ENCODE peak calls at places on chromosomes 6 and 20, in five cellular contexts. J, G, W, Y and E are unnamed samples.

GRCh38 chr20:1734269-1734858 is 76.8 kb upstream of the SIRPG start:
- DNase-seq in J (peak; percentile 37), G (no peak), W (peak; percentile 25), Y (no peak), E (no peak)

GRCh38 chr6:98880486-98880885 is 46.1 kb downstream of the POU3F2 start:
- DNase-seq in J (no peak), G (no peak), W (no peak), Y (no peak), E (no peak)

GRCh38 chr6:166530211-166531045 is 56.0 kb downstream of the RAMACL start:
- DNase-seq in J (no peak), G (no peak), W (no peak), Y (no peak), E (no peak)

GRCh38 chr6:63923139-63923739 is 287.6 kb downstream of the PHF3 start:
- DNase-seq in J (peak; percentile 6), G (no peak), W (no peak), Y (no peak), E (no peak)

GRCh38 chr20:4480104-4480503 is 241.6 kb upstream of the PRND start:
- DNase-seq in J (no peak), G (no peak), W (no peak), Y (no peak), E (no peak)

GRCh38 chr6:27296106-27296783 is 15.8 kb downstream of the POM121L2 start:
- DNase-seq in J (no peak), G (no peak), W (no peak), Y (no peak), E (no peak)

GRCh38 chr6:34001706-34002645 is 143.9 kb downstream of the GRM4 start:
- DNase-seq in J (no peak), G (no peak), W (no peak), Y (peak; percentile 55), E (no peak)

GRCh38 chr6:111464184-111464583 is 18.8 kb downstream of the REV3L start:
- DNase-seq in J (no peak), G (no peak), W (no peak), Y (no peak), E (no peak)

GRCh38 chr20:47492284-47492683 is 9.4 kb upstream of the NCOA3 start:
- DNase-seq in J (no peak), G (no peak), W (no peak), Y (no peak), E (no peak)

GRCh38 chr6:89928604-89929003 is 34.3 kb downstream of the GJA10 start:
- DNase-seq in J (no peak), G (no peak), W (no peak), Y (no peak), E (no peak)

GRCh38 chr20:17530716-17531536 is at the start of gene BFSP1:
- DNase-seq in J (peak; percentile 22), G (no peak), W (peak; percentile 35), Y (peak; percentile 82), E (peak; percentile 10)

GRCh38 chr6:112863753-112864152 is 516.6 kb downstream of the RFPL4B start:
- DNase-seq in J (no peak), G (no peak), W (no peak), Y (no peak), E (no peak)

GRCh38 chr6:7341989-7342742 is 29.2 kb upstream of the SSR1 start:
- DNase-seq in J (no peak), G (no peak), W (no peak), Y (no peak), E (no peak)

GRCh38 chr20:53557157-53557556 is 36.5 kb downstream of the ZNF217 start:
- DNase-seq in J (no peak), G (no peak), W (no peak), Y (no peak), E (no peak)

GRCh38 chr20:61746147-61746646 is 319.5 kb downstream of the TAF4 start:
- DNase-seq in J (no peak), G (no peak), W (no peak), Y (peak; percentile 24), E (no peak)

GRCh38 chr20:16528078-16528477 is 45.2 kb downstream of the KIF16B start:
- DNase-seq in J (no peak), G (no peak), W (no peak), Y (no peak), E (no peak)

GRCh38 chr20:51221103-51221502 is 198.2 kb upstream of the KCNG1 start:
- DNase-seq in J (no peak), G (no peak), W (no peak), Y (no peak), E (no peak)

GRCh38 chr20:51219544-51219943 is 196.6 kb upstream of the KCNG1 start:
- DNase-seq in J (no peak), G (no peak), W (no peak), Y (no peak), E (no peak)

GRCh38 chr20:51217347-51218045 is 194.6 kb upstream of the KCNG1 start:
- DNase-seq in J (no peak), G (no peak), W (no peak), Y (no peak), E (no peak)

GRCh38 chr20:51221791-51222408 is 199.0 kb upstream of the KCNG1 start:
- DNase-seq in J (no peak), G (no peak), W (no peak), Y (no peak), E (no peak)

DNA sequence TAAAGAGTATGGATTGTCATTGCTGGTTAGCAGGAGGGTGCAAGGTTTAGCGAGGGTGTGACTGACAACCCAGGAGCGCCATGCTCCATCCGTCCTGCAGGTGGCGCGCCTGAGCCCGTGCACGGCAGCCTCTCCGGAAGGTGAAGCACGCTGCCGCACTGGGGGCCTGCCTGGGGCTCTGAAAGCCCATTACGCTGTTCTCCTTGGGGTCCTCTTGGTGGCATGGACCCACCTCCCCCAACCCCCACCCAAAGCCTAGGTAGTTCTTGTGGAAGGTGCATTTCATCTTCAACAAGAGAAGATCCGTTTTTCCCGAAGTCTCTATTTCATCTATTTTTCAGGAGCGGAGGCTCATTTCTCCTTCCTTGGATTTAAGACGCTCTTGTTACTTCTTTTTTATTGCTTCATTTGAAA is 197.4 kb upstream of the KCNG1 start:
- DNase-seq in J (peak; percentile 11), G (peak; percentile 22), W (peak; percentile 55), Y (no peak), E (peak; percentile 25)
- H3K9me3 ChIP-seq in J (peaks cover 2% of the 10 kb centered on the region), G (no peaks in the 10 kb centered on the region), W (no peaks in the 10 kb centered on the region), Y (no peaks in the 10 kb centered on the region), E (no peaks in the 10 kb centered on the region)

DNA sequence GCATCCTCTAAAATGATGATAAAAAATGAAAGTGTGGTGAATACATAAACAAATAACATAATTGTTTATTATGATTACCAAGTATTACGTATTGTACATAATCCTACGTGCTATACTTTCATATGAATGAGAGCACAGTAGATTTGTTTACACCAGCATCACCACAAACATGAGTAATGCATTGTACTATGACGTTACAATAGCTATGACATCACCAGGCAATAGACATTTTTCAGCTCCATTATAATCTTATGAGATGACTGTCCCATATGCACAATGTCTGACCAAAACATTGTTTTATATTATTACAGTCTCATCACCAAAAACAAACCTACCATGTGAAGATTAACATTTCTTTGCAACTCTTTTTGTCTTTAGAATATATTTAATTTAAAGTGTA is 225.7 kb upstream of the TENT5A start:
- DNase-seq in J (no peak), G (no peak), W (no peak), Y (no peak), E (no peak)
- H3K9me3 ChIP-seq in J (no peaks in the 10 kb centered on the region), G (peaks cover 3% of the 10 kb centered on the region), W (no peaks in the 10 kb centered on the region), Y (no peaks in the 10 kb centered on the region), E (no peaks in the 10 kb centered on the region)

GRCh38 chr20:30612344-30612743 is 645.1 kb upstream of the DEFB115 start:
- DNase-seq in J (no peak), G (no peak), W (no peak), Y (no peak), E (no peak)

GRCh38 chr20:30606990-30607389 is 650.5 kb upstream of the DEFB115 start:
- DNase-seq in J (no peak), G (no peak), W (no peak), Y (no peak), E (no peak)

GRCh38 chr20:30611239-30611984 is 646.1 kb upstream of the DEFB115 start:
- DNase-seq in J (no peak), G (no peak), W (no peak), Y (no peak), E (no peak)

GRCh38 chr20:30610044-30610693 is 647.3 kb upstream of the DEFB115 start:
- DNase-seq in J (no peak), G (no peak), W (no peak), Y (no peak), E (no peak)

DNA sequence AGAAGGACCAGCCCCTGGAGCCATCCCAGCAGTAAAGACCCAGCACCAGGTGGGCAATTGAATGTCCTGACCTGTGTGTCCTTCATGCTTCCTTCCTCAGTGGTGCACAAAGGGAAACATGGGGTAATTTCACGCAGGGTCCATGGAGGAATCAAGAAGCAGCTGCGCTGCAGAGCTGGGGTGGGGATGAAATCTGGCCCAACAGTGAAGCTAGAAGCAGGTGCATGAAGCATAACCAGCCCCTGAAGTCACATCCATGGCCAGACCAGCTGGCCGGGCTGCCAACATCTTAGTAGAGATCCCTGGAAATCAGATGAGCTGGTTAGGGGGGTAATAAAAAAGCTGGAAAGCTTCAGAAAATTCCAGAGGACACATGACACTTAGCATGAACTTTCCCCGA is 646.7 kb upstream of the DEFB115 start:
- DNase-seq in J (no peak), G (no peak), W (no peak), Y (no peak), E (no peak)
- H3K9me3 ChIP-seq in J (no peaks in the 10 kb centered on the region), G (no peaks in the 10 kb centered on the region), W (no peaks in the 10 kb centered on the region), Y (peaks cover 3% of the 10 kb centered on the region), E (peaks cover 6% of the 10 kb centered on the region)

GRCh38 chr20:55155360-55155759 is 680.0 kb downstream of the DOK5 start:
- DNase-seq in J (no peak), G (no peak), W (no peak), Y (no peak), E (no peak)
- H3K9me3 ChIP-seq in J (peaks cover 2% of the 10 kb centered on the region), G (no peaks in the 10 kb centered on the region), W (no peaks in the 10 kb centered on the region), Y (no peaks in the 10 kb centered on the region), E (no peaks in the 10 kb centered on the region)

GRCh38 chr6:53557005-53557715 is 12.3 kb upstream of the GCLC start:
- DNase-seq in J (no peak), G (no peak), W (no peak), Y (no peak), E (no peak)
- H3K9me3 ChIP-seq in J (peaks cover 2% of the 10 kb centered on the region), G (no peaks in the 10 kb centered on the region), W (no peaks in the 10 kb centered on the region), Y (no peaks in the 10 kb centered on the region), E (no peaks in the 10 kb centered on the region)

DNA sequence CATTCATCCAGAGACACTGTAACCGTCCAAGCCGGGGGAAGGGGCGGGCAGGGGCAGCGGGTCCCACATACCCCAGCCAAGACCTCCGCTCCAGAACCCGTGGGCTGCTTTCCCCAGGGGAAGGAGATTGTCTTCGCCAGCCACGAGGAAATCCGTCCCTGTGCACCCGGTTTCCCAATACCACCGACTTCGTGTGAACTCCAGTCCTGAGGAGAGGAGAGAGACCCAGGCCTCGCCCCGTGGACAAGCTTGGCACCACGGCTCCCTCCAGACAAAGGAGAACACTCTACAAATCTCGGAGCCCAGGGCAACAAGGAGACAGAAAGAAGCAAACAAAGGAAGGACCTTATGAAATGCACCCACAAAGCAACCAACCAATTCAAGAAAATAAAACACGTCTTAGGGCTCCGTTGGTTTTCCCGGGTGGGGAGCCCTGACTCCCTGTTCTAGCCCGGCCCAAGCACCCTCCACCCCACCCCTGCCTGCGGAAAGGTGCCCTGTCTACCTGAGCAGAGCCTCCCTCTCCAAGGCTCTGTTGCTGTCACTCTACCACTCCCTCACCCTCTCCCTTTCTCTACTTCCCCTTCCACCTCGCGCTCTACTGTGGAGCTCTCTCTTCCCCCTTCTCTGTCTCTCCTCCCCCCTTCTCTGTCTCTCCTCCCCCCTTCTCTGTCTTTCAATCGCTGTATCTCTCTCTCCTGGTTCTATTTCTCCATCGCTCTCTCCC is 1382.8 kb upstream of the DEFB115 start:
- DNase-seq in J (no peak), G (no peak), W (no peak), Y (peak; percentile 45), E (no peak)
- H3K9me3 ChIP-seq in J (peaks cover 1% of the 10 kb centered on the region), G (peaks cover 8% of the 10 kb centered on the region), W (no peaks in the 10 kb centered on the region), Y (no peaks in the 10 kb centered on the region), E (no peaks in the 10 kb centered on the region)